ENCODE peak calls at places on chromosomes 16 and 17, in six cellular contexts. D, W, M, P, Y and E are unnamed samples.

GRCh38 chr17:7404737-7405412 is 978 bp upstream of the TMEM256 start:
- DNase-seq in D (no peak), M (peak), Y (peak), W (peak), P (peak), E (peak)

GRCh38 chr16:56983211-56983751 is 6.1 kb upstream of the NLRC5 start:
- DNase-seq in M (no peak), Y (peak), P (no peak), W (peak), D (peak), E (peak)

GRCh38 chr17:33389506-33390141 is 96.5 kb upstream of the ASIC2 start:
- DNase-seq in W (no peak), D (no peak), Y (no peak), P (peak), M (peak), E (no peak)

GRCh38 chr17:37818689-37819088 is 73.8 kb upstream of the HNF1B start:
- DNase-seq in Y (peak), D (peak), W (peak), M (no peak), P (no peak), E (no peak)

GRCh38 chr16:47058295-47059086 is 85.0 kb upstream of the DNAJA2 start:
- DNase-seq in Y (peak), M (peak), P (no peak), W (peak), D (no peak), E (peak)

GRCh38 chr16:27816561-27816960 is 247.0 kb downstream of the GSG1L start:
- DNase-seq in P (no peak), W (no peak), D (no peak), Y (no peak), M (no peak), E (peak)

GRCh38 chr16:83338941-83339340 is 468.8 kb upstream of the HSBP1 start:
- DNase-seq in M (peak), Y (no peak), W (no peak), D (no peak), P (no peak), E (no peak)

GRCh38 chr17:4897785-4898184 is 1.6 kb upstream of the C17orf107 start:
- DNase-seq in Y (no peak), D (no peak), P (no peak), M (no peak), W (no peak), E (no peak)

GRCh38 chr17:50638851-50639767 is 4.4 kb downstream of the ABCC3 start:
- DNase-seq in Y (peak), D (peak), M (peak), W (peak), P (peak), E (peak)

GRCh38 chr16:66432429-66432828 is 5.3 kb downstream of the BEAN1 start:
- DNase-seq in W (no peak), P (no peak), D (no peak), Y (no peak), M (no peak), E (no peak)

GRCh38 chr17:49925916-49926315 is 43.1 kb upstream of the DLX4 start:
- DNase-seq in M (no peak), W (no peak), Y (no peak), P (no peak), D (no peak), E (no peak)

GRCh38 chr17:63830278-63830677 is 2.8 kb upstream of the FTSJ3 start:
- DNase-seq in W (no peak), Y (no peak), D (no peak), M (no peak), P (no peak), E (no peak)

GRCh38 chr17:40542562-40543411 is 22.5 kb downstream of the CCR7 start:
- DNase-seq in Y (peak), W (peak), D (peak), P (peak), M (peak), E (peak)

GRCh38 chr17:65092262-65092661 is 35.7 kb upstream of the GNA13 start:
- DNase-seq in P (peak), Y (no peak), W (no peak), M (no peak), D (peak), E (no peak)

GRCh38 chr17:71024969-71025368 is 855.6 kb downstream of the KCNJ2 start:
- DNase-seq in P (no peak), W (no peak), M (no peak), Y (no peak), D (no peak), E (no peak)

GRCh38 chr16:76639685-76640289 is 362.6 kb downstream of the CNTNAP4 start:
- DNase-seq in P (no peak), M (peak), D (peak), W (no peak), Y (peak), E (no peak)

GRCh38 chr17:63986842-63987615 is 11.1 kb upstream of the PRR29 start:
- DNase-seq in D (no peak), W (no peak), Y (no peak), M (no peak), P (no peak), E (no peak)

GRCh38 chr17:18004901-18005305 is 32.2 kb downstream of the DRC3 start:
- DNase-seq in M (no peak), Y (no peak), W (no peak), D (no peak), P (no peak), E (no peak)

GRCh38 chr17:60158751-60159478 is 9.1 kb downstream of the CA4 start:
- DNase-seq in P (no peak), Y (no peak), W (peak), D (no peak), M (peak), E (no peak)

GRCh38 chr17:2048805-2049204 is 6.1 kb upstream of the HIC1 start:
- DNase-seq in D (no peak), P (no peak), W (no peak), Y (no peak), M (no peak), E (no peak)

GRCh38 chr16:85513649-85514048 is 99.5 kb upstream of the GSE1 start:
- DNase-seq in P (no peak), M (no peak), W (no peak), D (no peak), Y (no peak), E (no peak)

GRCh38 chr17:50396261-50397110 is 837 bp downstream of the LRRC59 start:
- DNase-seq in M (peak), D (peak), Y (peak), P (peak), W (peak), E (no peak)

GRCh38 chr16:11957591-11958395 is 7.2 kb upstream of the TNFRSF17 start:
- DNase-seq in M (no peak), P (no peak), Y (no peak), W (no peak), D (no peak), E (no peak)

GRCh38 chr17:7034955-7035590 is 742 bp upstream of the SLC16A13 start:
- DNase-seq in P (no peak), D (no peak), W (no peak), M (no peak), Y (no peak), E (no peak)

GRCh38 chr16:31131841-31132271 is 3.7 kb downstream of the PRSS8 start:
- DNase-seq in W (peak), M (no peak), P (no peak), Y (peak), D (no peak), E (no peak)

GRCh38 chr16:1151424-1152122 is 1.3 kb upstream of the CACNA1H start:
- DNase-seq in M (no peak), W (no peak), P (no peak), Y (no peak), D (no peak), E (no peak)

GRCh38 chr16:89476811-89477261 is 13.5 kb downstream of the ANKRD11 start:
- DNase-seq in Y (no peak), W (no peak), D (no peak), P (no peak), M (no peak), E (no peak)

GRCh38 chr17:39729280-39729851 is 966 bp downstream of the MIEN1 start:
- DNase-seq in M (no peak), W (no peak), P (peak), D (no peak), Y (no peak), E (no peak)

GRCh38 chr17:45942284-45942683 is 47.9 kb downstream of the MAPT start:
- DNase-seq in Y (no peak), W (peak), M (no peak), D (no peak), P (peak), E (no peak)

DNA sequence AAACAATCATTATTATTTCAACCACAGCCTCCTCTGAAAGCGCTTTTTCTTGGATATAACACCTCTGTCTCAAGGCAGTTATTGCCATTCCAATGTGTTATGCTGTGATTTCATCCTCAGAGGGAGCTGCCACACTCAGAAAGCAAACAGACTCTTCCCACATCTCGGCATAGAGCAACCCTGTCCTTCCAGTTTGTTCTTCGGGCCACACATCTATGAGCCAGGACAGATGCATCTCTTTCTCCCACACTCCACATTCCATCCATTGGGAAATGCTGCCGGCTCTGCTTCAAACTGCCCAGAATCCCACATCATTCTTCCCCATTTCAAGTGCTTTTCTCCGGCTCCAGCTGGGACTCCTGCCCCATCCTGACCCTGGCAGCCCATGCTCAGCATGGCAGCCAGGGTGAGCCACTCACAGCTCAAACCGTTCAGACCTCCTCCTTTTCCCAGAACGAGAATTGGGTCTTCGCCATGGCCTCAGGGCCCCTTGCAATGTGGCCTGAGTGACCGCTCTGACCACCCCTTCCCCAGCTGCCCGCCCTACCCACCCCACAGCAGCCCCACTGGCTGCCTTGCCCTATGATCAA is 132.8 kb upstream of the SDK2 start:
- DNase-seq in D (no peak), P (no peak), M (no peak), W (no peak), Y (no peak), E (no peak)
- TF ChIP-seq CTCF in D (no peak), P (no peak), M (no peak), W (no peak), Y (no peak), E (no peak)

DNA sequence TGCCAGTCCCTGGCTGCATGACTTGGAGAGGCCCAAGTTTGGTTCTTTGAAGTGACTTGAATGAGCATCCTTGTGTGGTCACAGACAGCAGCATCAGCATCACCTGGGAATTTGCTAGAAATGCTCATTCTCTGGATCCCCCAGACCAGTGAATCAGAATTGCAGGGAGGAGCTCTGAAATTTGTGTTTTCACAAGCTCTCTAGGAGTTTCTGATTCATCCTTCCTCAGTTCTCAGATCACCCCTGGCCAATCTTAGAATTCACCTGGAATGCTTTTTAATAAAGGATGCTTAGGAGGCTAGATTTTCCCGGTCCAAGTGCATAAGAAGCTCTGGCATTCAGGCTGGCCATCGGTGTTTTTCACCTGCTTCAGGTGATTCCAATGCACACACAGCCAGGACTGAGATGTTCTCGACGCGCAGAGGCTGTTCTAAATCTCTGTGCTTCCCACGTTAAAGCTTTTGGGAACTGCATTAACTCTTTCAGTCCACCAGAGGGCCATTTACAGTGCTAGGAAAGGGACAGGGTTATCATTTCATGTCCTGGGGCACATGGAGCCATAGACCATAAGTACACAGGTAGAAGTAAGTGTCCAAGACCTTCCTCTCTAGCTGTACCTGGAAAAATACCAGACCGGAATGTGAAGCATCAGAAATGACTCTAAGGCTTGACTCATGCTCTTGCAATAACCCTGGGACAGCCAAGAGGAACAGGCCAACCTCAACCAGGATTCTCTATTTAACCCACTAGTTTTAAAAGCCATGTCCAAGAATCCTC is 85.7 kb upstream of the XYLT1 start:
- DNase-seq in D (peak), M (peak), P (peak), W (no peak), Y (no peak), E (no peak)
- TF ChIP-seq CTCF in D (peak), M (peak), P (peak), W (peak), Y (peak), E (peak)

GRCh38 chr16:55730115-55730514 is 74.3 kb downstream of the SLC6A2 start:
- DNase-seq in D (no peak), M (no peak), Y (no peak), W (no peak), P (no peak), E (no peak)
- TF ChIP-seq CTCF in D (no peak), M (no peak), Y (no peak), W (no peak), P (no peak), E (no peak)

GRCh38 chr17:75763269-75763607 is 1.8 kb downstream of the GALK1 start:
- DNase-seq in P (no peak), Y (no peak), M (no peak), D (no peak), W (no peak), E (no peak)

GRCh38 chr17:75763613-75764416 is 1.2 kb downstream of the GALK1 start:
- DNase-seq in P (no peak), Y (no peak), D (no peak), M (no peak), W (peak), E (peak)

GRCh38 chr17:75765981-75766380 is 989 bp upstream of the GALK1 start:
- DNase-seq in D (no peak), W (no peak), M (no peak), P (no peak), Y (no peak), E (peak)

GRCh38 chr17:75764711-75765421 is at the start of gene GALK1:
- DNase-seq in P (peak), M (peak), W (peak), Y (peak), D (peak), E (peak)

GRCh38 chr17:75764417-75764710 is 628 bp downstream of the GALK1 start:
- DNase-seq in P (no peak), W (no peak), D (no peak), Y (no peak), M (no peak), E (no peak)
- TF ChIP-seq CTCF in P (peak), W (no peak), D (no peak), Y (peak), M (no peak), E (no peak)

DNA sequence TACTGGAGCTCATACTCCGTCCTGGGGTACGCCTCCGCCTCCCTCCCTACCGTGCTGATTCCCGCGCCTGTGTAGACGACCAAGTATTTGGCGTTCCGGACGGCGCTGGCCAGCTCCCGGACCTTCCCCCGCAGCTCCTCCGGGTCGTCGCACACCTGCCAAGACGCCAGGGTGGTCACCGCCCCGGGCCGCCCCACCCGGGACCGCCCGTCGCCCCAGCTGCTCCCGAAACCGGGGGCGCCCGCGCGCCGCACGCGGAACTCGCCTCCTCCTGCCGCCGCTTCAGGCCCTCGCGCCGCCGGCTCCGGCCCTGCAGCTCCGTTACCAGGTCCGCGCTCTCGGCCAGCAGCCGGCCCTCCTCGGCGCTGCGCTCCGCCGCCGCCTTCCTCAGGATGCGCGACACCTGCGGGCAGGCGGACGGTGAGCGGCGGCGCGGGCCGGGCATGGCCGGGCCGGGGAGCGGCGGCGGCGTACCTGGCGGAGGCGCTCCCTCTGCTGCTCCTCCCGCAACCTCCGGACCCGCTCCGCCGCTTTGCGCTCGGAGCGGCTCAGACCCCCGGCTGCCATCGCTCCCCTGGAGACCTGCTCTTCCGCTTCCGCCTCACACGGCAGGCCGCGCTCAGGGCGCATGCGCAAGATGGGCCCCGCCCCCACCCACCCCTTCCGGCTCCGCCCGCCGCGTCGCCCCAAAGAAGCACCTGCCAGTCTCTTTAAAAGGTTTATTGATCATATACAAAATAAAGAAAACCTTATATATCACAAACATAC is at the start of gene SIRT7:
- DNase-seq in M (peak), D (peak), W (peak), Y (peak), P (peak), E (peak)
- TF ChIP-seq CTCF in M (no peak), D (no peak), W (no peak), Y (no peak), P (no peak), E (no peak)